ENCODE peak calls at places on chromosomes 11 and 22, in four cellular contexts. Q is pancreas, O is lower leg skin, W is stomach. H is an unnamed sample.

GRCh38 chr11:115581871-115582639 is 77.8 kb upstream of the CADM1 start:
- DNase-seq in O (no peak), W (no peak), Q (no peak), H (no peak)

GRCh38 chr11:45089845-45090499 is 56.5 kb upstream of the PRDM11 start:
- DNase-seq in O (peak; percentile 80), Q (no peak), W (no peak), H (peak; percentile 60)

GRCh38 chr11:100152751-100153150 is 534.3 kb upstream of the ARHGAP42 start:
- DNase-seq in O (no peak), Q (no peak), W (no peak), H (no peak)

GRCh38 chr22:25084405-25085107 is 115.1 kb upstream of the CRYBB3 start:
- DNase-seq in O (no peak), W (no peak), Q (no peak), H (no peak)

GRCh38 chr11:57414612-57415212 is 12.2 kb downstream of the SLC43A3 start:
- DNase-seq in W (no peak), O (no peak), Q (no peak), H (no peak)

GRCh38 chr11:101913631-101914030 is 1.2 kb upstream of the CEP126 start:
- DNase-seq in O (no peak), W (no peak), Q (no peak), H (no peak)

GRCh38 chr11:74185695-74186094 is 14.6 kb downstream of the PPME1 start:
- DNase-seq in W (no peak), Q (no peak), O (no peak), H (peak; percentile 20)

GRCh38 chr11:116510886-116511650 is 261.7 kb downstream of the BUD13 start:
- DNase-seq in W (no peak), O (peak; percentile 60), Q (no peak), H (no peak)

GRCh38 chr11:1939006-1939626 is 8.0 kb upstream of the MRPL23 start:
- DNase-seq in Q (peak; percentile 31), O (peak; percentile 68), W (no peak), H (no peak)

GRCh38 chr11:75380716-75381420 is 18.4 kb upstream of the RPS3 start:
- DNase-seq in Q (peak; percentile 46), O (no peak), W (no peak), H (no peak)

GRCh38 chr11:46697723-46698122 is 2.7 kb downstream of the ARHGAP1 start:
- DNase-seq in O (no peak), W (no peak), Q (no peak), H (no peak)

GRCh38 chr11:133821776-133822175 is 23.5 kb downstream of the SPATA19 start:
- DNase-seq in Q (no peak), W (peak; percentile 65), O (peak; percentile 49), H (no peak)

GRCh38 chr11:118530683-118531596 is at the start of gene TMEM25:
- DNase-seq in W (peak; percentile 70), Q (peak; percentile 91), O (peak; percentile 93), H (peak; percentile 31)

DNA sequence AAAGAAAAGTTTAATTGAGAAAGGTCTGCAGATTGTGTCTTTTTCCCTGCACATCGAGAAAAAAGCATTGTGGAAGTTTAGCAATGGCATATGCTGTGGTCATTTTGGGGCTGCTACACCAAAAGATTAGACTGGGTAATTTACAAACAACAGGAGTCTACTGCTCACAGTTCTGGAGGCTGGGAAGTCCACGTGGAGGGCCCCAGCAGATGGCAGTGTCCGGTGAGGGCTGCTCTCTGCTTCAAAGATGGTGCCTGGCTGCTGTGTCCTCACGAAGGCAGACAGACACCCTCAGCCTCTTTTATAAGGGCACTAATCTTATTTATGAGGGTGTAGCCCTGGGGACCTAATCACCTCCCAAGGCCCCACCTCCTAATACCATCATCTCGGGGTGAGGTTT is 21.1 kb downstream of the PHF21B start:
- DNase-seq in O (no peak), Q (no peak), W (no peak), H (no peak)
- TF ChIP-seq CTCF in O (no peak), Q (no peak), W (no peak), H (no peak)

DNA sequence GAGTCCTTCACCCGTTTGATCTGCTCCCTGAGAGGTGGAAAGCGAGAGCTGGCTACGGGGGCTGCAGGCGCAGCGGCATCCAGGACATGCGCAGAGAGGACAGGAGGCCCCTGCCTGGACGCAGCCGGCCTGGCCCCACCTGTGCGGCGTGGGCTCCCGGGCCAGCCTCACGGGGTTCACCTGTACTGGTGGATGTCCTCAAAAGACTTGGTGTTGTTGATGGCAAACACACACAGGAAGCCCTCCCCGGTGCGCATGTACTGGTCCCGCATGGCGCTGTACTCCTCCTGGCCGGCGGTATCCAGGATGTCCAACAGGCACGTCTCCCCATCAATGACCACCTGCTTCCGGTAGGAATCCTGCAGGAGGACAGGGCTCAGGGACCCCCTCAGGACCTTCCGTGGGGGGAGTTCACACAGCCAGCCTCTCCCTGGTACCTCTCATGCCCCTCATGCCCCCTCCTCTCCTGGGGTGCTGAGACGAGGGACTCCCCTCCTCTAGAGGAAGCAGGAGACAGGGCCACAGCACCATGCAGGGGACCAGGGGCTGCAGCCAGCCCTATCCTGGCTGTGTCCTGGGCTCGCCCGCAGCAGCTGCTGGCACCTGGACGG is 1.7 kb downstream of the HRAS start:
- DNase-seq in W (no peak), Q (peak; percentile 78), O (peak; percentile 85), H (no peak)
- H3K4me3 ChIP-seq in W (no peak overlapping the region), Q (no peak overlapping the region), O (no peak overlapping the region), H (peak overlapping the region; percentile 13)

DNA sequence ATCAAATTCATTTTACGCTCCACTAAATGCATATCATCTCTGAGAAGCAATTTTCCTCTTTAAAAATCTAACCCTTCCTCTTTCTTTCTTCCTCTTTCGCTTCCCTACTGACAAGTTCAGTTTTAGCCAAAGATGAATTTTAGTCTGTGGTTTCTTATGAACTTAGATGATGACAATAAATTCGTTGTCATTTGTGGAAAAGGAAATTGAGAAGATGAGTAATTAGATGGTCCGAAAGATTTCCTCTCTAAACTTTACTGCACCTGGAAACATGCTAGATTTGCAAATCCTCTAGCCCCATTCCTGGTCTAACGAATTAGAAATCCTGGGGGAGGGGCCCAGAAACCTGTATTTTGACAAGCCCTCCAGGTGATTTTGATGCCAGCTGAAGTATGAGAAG is 855.4 kb upstream of the CHORDC1 start:
- DNase-seq in W (no peak), Q (no peak), O (no peak), H (no peak)
- TF ChIP-seq CTCF in W (no peak), Q (no peak), O (no peak), H (no peak)

GRCh38 chr11:17652556-17652955 is 66.8 kb upstream of the MYOD1 start:
- DNase-seq in O (peak; percentile 46), W (no peak), Q (no peak), H (no peak)

GRCh38 chr11:17651061-17651460 is 68.3 kb upstream of the MYOD1 start:
- DNase-seq in Q (no peak), W (no peak), O (peak; percentile 56), H (no peak)

GRCh38 chr11:17650601-17650911 is 68.8 kb upstream of the MYOD1 start:
- DNase-seq in W (no peak), O (no peak), Q (no peak), H (no peak)

GRCh38 chr11:17649696-17650600 is 69.4 kb upstream of the MYOD1 start:
- DNase-seq in O (peak; percentile 61), Q (no peak), W (no peak), H (no peak)

GRCh38 chr11:17651681-17652080 is 67.7 kb upstream of the MYOD1 start:
- DNase-seq in Q (no peak), O (peak; percentile 62), W (no peak), H (no peak)
- H3K4me3 ChIP-seq in Q (no peak overlapping the region), O (no peak overlapping the region), W (no peak overlapping the region), H (no peak overlapping the region)

GRCh38 chr22:36493690-36494110 is 12.3 kb upstream of the TXN2 start:
- DNase-seq in O (no peak), Q (no peak), W (no peak), H (no peak)

DNA sequence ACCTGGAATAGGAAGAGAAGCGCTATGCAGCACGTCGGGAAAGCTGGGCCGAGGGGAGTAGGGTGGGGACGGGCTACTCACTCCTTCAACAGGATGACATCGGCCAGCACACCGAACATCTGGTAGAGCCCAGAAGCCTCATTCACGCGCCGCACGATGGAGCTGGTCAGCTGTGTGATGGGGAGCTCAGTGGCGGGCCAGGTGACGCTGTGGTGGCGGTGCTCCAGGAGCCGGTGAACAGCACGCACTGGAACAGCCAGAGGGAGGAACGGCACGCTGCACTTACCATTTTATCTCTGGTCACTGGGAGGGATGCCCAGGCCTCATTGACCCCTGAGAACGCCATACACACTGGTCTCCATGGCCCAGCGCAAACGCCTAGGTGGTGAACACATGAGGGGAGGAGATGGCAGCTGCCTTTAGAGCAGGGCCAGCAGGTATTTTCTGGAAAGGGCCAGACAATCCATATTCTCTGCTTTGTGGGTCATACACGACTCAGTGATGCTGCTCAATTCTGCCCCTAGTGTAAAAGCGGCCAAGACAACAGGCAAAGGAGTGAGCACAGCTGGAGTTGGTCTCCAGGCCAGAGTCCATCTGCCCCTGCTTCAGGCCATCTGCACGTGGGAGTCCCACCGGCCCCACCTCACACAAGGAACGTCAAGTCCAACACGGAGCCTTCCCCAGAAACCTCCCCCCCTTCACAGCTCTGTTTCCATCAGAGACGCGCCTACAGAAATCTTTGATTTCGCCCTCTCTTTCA is 8.8 kb downstream of the FOXRED2 start:
- DNase-seq in O (no peak), Q (no peak), W (no peak), H (no peak)
- TF ChIP-seq CTCF in O (no peak), Q (no peak), W (no peak), H (no peak)

GRCh38 chr11:128588086-128588485 is 728 bp upstream of the ETS1 start:
- DNase-seq in W (no peak), Q (no peak), O (no peak), H (no peak)

GRCh38 chr11:128586689-128587088 is 669 bp downstream of the ETS1 start:
- DNase-seq in W (no peak), Q (no peak), O (no peak), H (no peak)

GRCh38 chr11:128589998-128590397 is 2.6 kb upstream of the ETS1 start:
- DNase-seq in Q (no peak), W (no peak), O (no peak), H (no peak)

GRCh38 chr11:128585498-128586238 is 1.7 kb downstream of the ETS1 start:
- DNase-seq in O (no peak), Q (no peak), W (no peak), H (no peak)

GRCh38 chr11:128587415-128587814 is at the start of gene ETS1:
- DNase-seq in Q (no peak), W (peak; percentile 44), O (no peak), H (no peak)
- H3K4me3 ChIP-seq in Q (no peak within 1 kb of the TSS), W (peak within 1 kb of the TSS; percentile 24), O (no peak within 1 kb of the TSS), H (peak within 1 kb of the TSS; percentile 1)

GRCh38 chr11:104163100-104164027 is 583 bp downstream of the PDGFD start:
- DNase-seq in O (peak; percentile 87), W (peak; percentile 30), Q (peak; percentile 66), H (peak; percentile 55)
- TF ChIP-seq CTCF in O (no peak), W (no peak), Q (no peak), H (peak; percentile 22)

GRCh38 chr11:129372609-129373488 is 2.8 kb upstream of the BARX2 start:
- DNase-seq in Q (peak; percentile 55), O (no peak), W (no peak), H (no peak)
- H3K4me3 ChIP-seq in Q (no peak overlapping the region), O (peak overlapping the region; percentile 12), W (peak overlapping the region; percentile 47), H (peak overlapping the region; percentile 38)

H was measured in fibroblast of the aortic adventitia.